ENCODE peak calls at places on chromosomes 11 and 22, in five cellular contexts. L, Q, M, J and W are unnamed samples.

GRCh38 chr11:96213500-96213899 is 129.5 kb downstream of the MAML2 start:
- DNase-seq in L (no peak), Q (no peak), M (no peak), J (no peak), W (no peak)

GRCh38 chr22:30116362-30117117 is 36.3 kb downstream of the HORMAD2 start:
- DNase-seq in L (no peak), Q (no peak), M (no peak), J (no peak), W (no peak)

GRCh38 chr11:3052109-3052479 is 5.1 kb downstream of the CARS1 start:
- DNase-seq in L (peak), Q (no peak), M (peak), J (no peak), W (no peak)

GRCh38 chr11:13965337-13965736 is 2.8 kb downstream of the SPON1 start:
- DNase-seq in L (no peak), Q (no peak), M (no peak), J (no peak), W (no peak)

GRCh38 chr11:71138737-71139425 is 113.5 kb downstream of the SHANK2 start:
- DNase-seq in L (no peak), Q (no peak), M (no peak), J (no peak), W (no peak)

GRCh38 chr11:83836883-83837654 is 550.9 kb upstream of the CCDC90B start:
- DNase-seq in L (peak), Q (peak), M (no peak), J (peak), W (peak)

GRCh38 chr22:24588756-24589481 is 4.0 kb downstream of the LRRC75B start:
- DNase-seq in L (no peak), Q (no peak), M (no peak), J (no peak), W (no peak)

GRCh38 chr11:2530855-2531200 is 86.0 kb downstream of the KCNQ1 start:
- DNase-seq in L (no peak), Q (no peak), M (peak), J (no peak), W (no peak)

GRCh38 chr22:50206599-50206998 is 5.8 kb downstream of the SELENOO start:
- DNase-seq in L (peak), Q (peak), M (peak), J (no peak), W (peak)

GRCh38 chr11:106061936-106062591 is 15.1 kb downstream of the KBTBD3 start:
- DNase-seq in L (no peak), Q (no peak), M (no peak), J (no peak), W (no peak)

GRCh38 chr11:123853038-123853437 is 32.4 kb downstream of the TMEM225 start:
- DNase-seq in L (no peak), Q (no peak), M (no peak), J (no peak), W (no peak)

GRCh38 chr11:99645934-99646333 is 625.2 kb downstream of the CNTN5 start:
- DNase-seq in L (no peak), Q (no peak), M (no peak), J (no peak), W (no peak)

GRCh38 chr11:61098778-61099177 is 3.5 kb upstream of the CD5 start:
- DNase-seq in L (no peak), Q (no peak), M (no peak), J (no peak), W (no peak)

GRCh38 chr11:124938206-124938765 is 2.4 kb upstream of the HEPACAM start:
- DNase-seq in L (no peak), Q (no peak), M (no peak), J (no peak), W (no peak)

GRCh38 chr22:30649430-30650007 is 13.9 kb downstream of the SLC35E4 start:
- DNase-seq in L (peak), Q (peak), M (peak), J (peak), W (peak)

GRCh38 chr11:72812604-72812967 is 1.6 kb upstream of the ATG16L2 start:
- DNase-seq in L (no peak), Q (no peak), M (no peak), J (no peak), W (no peak)

GRCh38 chr11:65491614-65492386 is 7.0 kb upstream of the MALAT1 start:
- DNase-seq in L (peak), Q (no peak), M (peak), J (peak), W (peak)

GRCh38 chr11:93444671-93445073 is 98.5 kb downstream of the SMCO4 start:
- DNase-seq in L (no peak), Q (no peak), M (no peak), J (no peak), W (no peak)

GRCh38 chr22:50406416-50407170 is 63.5 kb downstream of the PPP6R2 start:
- DNase-seq in L (no peak), Q (no peak), M (no peak), J (no peak), W (no peak)

GRCh38 chr11:33000181-33000580 is 15.5 kb upstream of the DEPDC7 start:
- DNase-seq in L (peak), Q (no peak), M (no peak), J (peak), W (no peak)

GRCh38 chr22:45344339-45344738 is 34.6 kb downstream of the FAM118A start:
- DNase-seq in L (no peak), Q (no peak), M (no peak), J (no peak), W (no peak)

GRCh38 chr22:33350961-33351360 is 292.8 kb upstream of the SYN3 start:
- DNase-seq in L (no peak), Q (no peak), M (no peak), J (no peak), W (no peak)

GRCh38 chr11:111429066-111429506 is 50.0 kb upstream of the POU2AF1 start:
- DNase-seq in L (peak), Q (peak), M (peak), J (peak), W (peak)

GRCh38 chr22:19120829-19121630 is 1.2 kb downstream of the DGCR2 start:
- DNase-seq in L (peak), Q (peak), M (no peak), J (no peak), W (no peak)

GRCh38 chr11:65912840-65913239 is 6.0 kb downstream of the C11orf68 start:
- DNase-seq in L (no peak), Q (no peak), M (no peak), J (no peak), W (no peak)

GRCh38 chr11:129377739-129378138 is 2.1 kb downstream of the BARX2 start:
- DNase-seq in L (no peak), Q (no peak), M (no peak), J (no peak), W (no peak)

GRCh38 chr11:11789735-11790369 is 51.9 kb upstream of the USP47 start:
- DNase-seq in L (peak), Q (no peak), M (no peak), J (no peak), W (peak)

GRCh38 chr11:44916316-44916715 is 34.4 kb downstream of the TP53I11 start:
- DNase-seq in L (peak), Q (no peak), M (no peak), J (no peak), W (no peak)

GRCh38 chr22:19619144-19620009 is 94.9 kb upstream of the SEPTIN5 start:
- DNase-seq in L (peak), Q (no peak), M (no peak), J (no peak), W (no peak)

GRCh38 chr11:125123947-125124633 is 12.7 kb upstream of the TMEM218 start:
- DNase-seq in L (peak), Q (peak), M (peak), J (no peak), W (peak)

GRCh38 chr22:41976070-41976901 is 7.0 kb downstream of the SEPTIN3 start:
- DNase-seq in L (peak), Q (peak), M (no peak), J (no peak), W (no peak)

GRCh38 chr11:89347071-89347470 is 144.1 kb downstream of the NOX4 start:
- DNase-seq in L (no peak), Q (no peak), M (no peak), J (no peak), W (no peak)

GRCh38 chr11:63567044-63567840 is 4.1 kb upstream of the PLAAT2 start:
- DNase-seq in L (peak), Q (peak), M (no peak), J (peak), W (peak)

GRCh38 chr11:96326954-96327353 is 16.0 kb downstream of the MAML2 start:
- DNase-seq in L (no peak), Q (no peak), M (no peak), J (no peak), W (no peak)

GRCh38 chr22:17241571-17242310 is 22.5 kb upstream of the ADA2 start:
- DNase-seq in L (no peak), Q (no peak), M (no peak), J (no peak), W (no peak)